ENCODE peak calls at places on chromosome 9, in ten cellular contexts. One of them, this sample, is unnamed.

GRCh38 chr9:112719696-112720095 is 1.8 kb upstream of the INIP start:
- DNase-seq in body of pancreas: no peak
- DNase-seq in amniotic epithelial cell: no peak
- DNase-seq in GM23248: peak
- DNase-seq in foreskin fibroblast: peak
- DNase-seq in H9: no peak
- DNase-seq in stimulated activated CD4-positive, alpha-beta T cell treated with anti-CD3 and anti-CD28 coated beads, Interleukin-15, amount 100 ng/mL, for 24 hours: no peak
- DNase-seq in substantia nigra: no peak
- DNase-seq in activated CD4-positive, alpha-beta T cell treated with anti-CD3 and anti-CD28 coated beads for 4 hours: no peak
- DNase-seq in SW480: no peak
- DNase-seq in this sample: no peak

GRCh38 chr9:124792976-124793594 is 16.2 kb downstream of the OLFML2A start:
- DNase-seq in SW480: no peak
- DNase-seq in activated CD4-positive, alpha-beta T cell treated with anti-CD3 and anti-CD28 coated beads for 4 hours: no peak
- DNase-seq in GM23248: peak
- DNase-seq in stimulated activated CD4-positive, alpha-beta T cell treated with anti-CD3 and anti-CD28 coated beads, Interleukin-15, amount 100 ng/mL, for 24 hours: no peak
- DNase-seq in body of pancreas: no peak
- DNase-seq in substantia nigra: no peak
- DNase-seq in foreskin fibroblast: peak
- DNase-seq in H9: no peak
- DNase-seq in amniotic epithelial cell: peak
- DNase-seq in this sample: no peak

GRCh38 chr9:4315582-4316215 is 15.8 kb upstream of the GLIS3 start:
- DNase-seq in body of pancreas: peak
- DNase-seq in stimulated activated CD4-positive, alpha-beta T cell treated with anti-CD3 and anti-CD28 coated beads, Interleukin-15, amount 100 ng/mL, for 24 hours: peak
- DNase-seq in amniotic epithelial cell: peak
- DNase-seq in foreskin fibroblast: peak
- DNase-seq in SW480: peak
- DNase-seq in activated CD4-positive, alpha-beta T cell treated with anti-CD3 and anti-CD28 coated beads for 4 hours: peak
- DNase-seq in substantia nigra: peak
- DNase-seq in H9: peak
- DNase-seq in GM23248: peak
- DNase-seq in this sample: peak

GRCh38 chr9:122370869-122371467 is at the start of gene PTGS1:
- DNase-seq in amniotic epithelial cell: no peak
- DNase-seq in GM23248: peak
- DNase-seq in SW480: peak
- DNase-seq in substantia nigra: peak
- DNase-seq in stimulated activated CD4-positive, alpha-beta T cell treated with anti-CD3 and anti-CD28 coated beads, Interleukin-15, amount 100 ng/mL, for 24 hours: peak
- DNase-seq in foreskin fibroblast: peak
- DNase-seq in H9: peak
- DNase-seq in activated CD4-positive, alpha-beta T cell treated with anti-CD3 and anti-CD28 coated beads for 4 hours: no peak
- DNase-seq in body of pancreas: no peak
- DNase-seq in this sample: no peak

GRCh38 chr9:109910616-109911568 is 130.9 kb downstream of the PALM2AKAP2 start:
- DNase-seq in foreskin fibroblast: peak
- DNase-seq in SW480: peak
- DNase-seq in H9: no peak
- DNase-seq in GM23248: peak
- DNase-seq in substantia nigra: no peak
- DNase-seq in amniotic epithelial cell: peak
- DNase-seq in activated CD4-positive, alpha-beta T cell treated with anti-CD3 and anti-CD28 coated beads for 4 hours: no peak
- DNase-seq in body of pancreas: no peak
- DNase-seq in stimulated activated CD4-positive, alpha-beta T cell treated with anti-CD3 and anti-CD28 coated beads, Interleukin-15, amount 100 ng/mL, for 24 hours: no peak
- DNase-seq in this sample: no peak

GRCh38 chr9:70218767-70219166 is 40.0 kb upstream of the SMC5 start:
- DNase-seq in SW480: no peak
- DNase-seq in activated CD4-positive, alpha-beta T cell treated with anti-CD3 and anti-CD28 coated beads for 4 hours: no peak
- DNase-seq in substantia nigra: no peak
- DNase-seq in H9: no peak
- DNase-seq in body of pancreas: no peak
- DNase-seq in amniotic epithelial cell: no peak
- DNase-seq in foreskin fibroblast: peak
- DNase-seq in stimulated activated CD4-positive, alpha-beta T cell treated with anti-CD3 and anti-CD28 coated beads, Interleukin-15, amount 100 ng/mL, for 24 hours: no peak
- DNase-seq in GM23248: peak
- DNase-seq in this sample: no peak

GRCh38 chr9:89364664-89365531 is 46.6 kb downstream of the SECISBP2 start:
- DNase-seq in body of pancreas: no peak
- DNase-seq in activated CD4-positive, alpha-beta T cell treated with anti-CD3 and anti-CD28 coated beads for 4 hours: no peak
- DNase-seq in amniotic epithelial cell: no peak
- DNase-seq in SW480: no peak
- DNase-seq in substantia nigra: no peak
- DNase-seq in GM23248: no peak
- DNase-seq in H9: no peak
- DNase-seq in stimulated activated CD4-positive, alpha-beta T cell treated with anti-CD3 and anti-CD28 coated beads, Interleukin-15, amount 100 ng/mL, for 24 hours: no peak
- DNase-seq in foreskin fibroblast: peak
- DNase-seq in this sample: no peak

GRCh38 chr9:101387871-101388506 is 3.2 kb upstream of the BAAT start:
- DNase-seq in stimulated activated CD4-positive, alpha-beta T cell treated with anti-CD3 and anti-CD28 coated beads, Interleukin-15, amount 100 ng/mL, for 24 hours: no peak
- DNase-seq in substantia nigra: no peak
- DNase-seq in amniotic epithelial cell: peak
- DNase-seq in foreskin fibroblast: peak
- DNase-seq in H9: no peak
- DNase-seq in SW480: peak
- DNase-seq in activated CD4-positive, alpha-beta T cell treated with anti-CD3 and anti-CD28 coated beads for 4 hours: peak
- DNase-seq in body of pancreas: no peak
- DNase-seq in GM23248: peak
- DNase-seq in this sample: no peak

GRCh38 chr9:126860077-126860756 is at the start of gene ZBTB34:
- DNase-seq in GM23248: peak
- DNase-seq in stimulated activated CD4-positive, alpha-beta T cell treated with anti-CD3 and anti-CD28 coated beads, Interleukin-15, amount 100 ng/mL, for 24 hours: peak
- DNase-seq in H9: peak
- DNase-seq in substantia nigra: peak
- DNase-seq in SW480: peak
- DNase-seq in activated CD4-positive, alpha-beta T cell treated with anti-CD3 and anti-CD28 coated beads for 4 hours: peak
- DNase-seq in amniotic epithelial cell: peak
- DNase-seq in foreskin fibroblast: peak
- DNase-seq in body of pancreas: peak
- DNase-seq in this sample: peak

GRCh38 chr9:131679261-131680020 is 60.4 kb downstream of the RAPGEF1 start:
- DNase-seq in GM23248: peak
- DNase-seq in H9: no peak
- DNase-seq in substantia nigra: no peak
- DNase-seq in body of pancreas: no peak
- DNase-seq in amniotic epithelial cell: no peak
- DNase-seq in foreskin fibroblast: peak
- DNase-seq in SW480: no peak
- DNase-seq in activated CD4-positive, alpha-beta T cell treated with anti-CD3 and anti-CD28 coated beads for 4 hours: no peak
- DNase-seq in stimulated activated CD4-positive, alpha-beta T cell treated with anti-CD3 and anti-CD28 coated beads, Interleukin-15, amount 100 ng/mL, for 24 hours: no peak
- DNase-seq in this sample: no peak

GRCh38 chr9:5326893-5327548 is 12.7 kb downstream of the RLN1 start:
- DNase-seq in H9: peak
- DNase-seq in GM23248: no peak
- DNase-seq in body of pancreas: peak
- DNase-seq in substantia nigra: no peak
- DNase-seq in amniotic epithelial cell: peak
- DNase-seq in stimulated activated CD4-positive, alpha-beta T cell treated with anti-CD3 and anti-CD28 coated beads, Interleukin-15, amount 100 ng/mL, for 24 hours: peak
- DNase-seq in activated CD4-positive, alpha-beta T cell treated with anti-CD3 and anti-CD28 coated beads for 4 hours: no peak
- DNase-seq in SW480: no peak
- DNase-seq in foreskin fibroblast: peak
- DNase-seq in this sample: peak

GRCh38 chr9:137385061-137385655 is 37.8 kb downstream of the EXD3 start:
- DNase-seq in substantia nigra: no peak
- DNase-seq in SW480: no peak
- DNase-seq in foreskin fibroblast: no peak
- DNase-seq in stimulated activated CD4-positive, alpha-beta T cell treated with anti-CD3 and anti-CD28 coated beads, Interleukin-15, amount 100 ng/mL, for 24 hours: no peak
- DNase-seq in H9: no peak
- DNase-seq in activated CD4-positive, alpha-beta T cell treated with anti-CD3 and anti-CD28 coated beads for 4 hours: no peak
- DNase-seq in amniotic epithelial cell: no peak
- DNase-seq in body of pancreas: no peak
- DNase-seq in GM23248: no peak
- DNase-seq in this sample: no peak

GRCh38 chr9:95966303-95966702 is 90.8 kb downstream of the ERCC6L2 start:
- DNase-seq in stimulated activated CD4-positive, alpha-beta T cell treated with anti-CD3 and anti-CD28 coated beads, Interleukin-15, amount 100 ng/mL, for 24 hours: no peak
- DNase-seq in amniotic epithelial cell: no peak
- DNase-seq in body of pancreas: no peak
- DNase-seq in foreskin fibroblast: no peak
- DNase-seq in GM23248: no peak
- DNase-seq in substantia nigra: no peak
- DNase-seq in H9: no peak
- DNase-seq in activated CD4-positive, alpha-beta T cell treated with anti-CD3 and anti-CD28 coated beads for 4 hours: no peak
- DNase-seq in SW480: no peak
- DNase-seq in this sample: no peak

GRCh38 chr9:128276574-128277270 is 646 bp downstream of the SWI5 start:
- DNase-seq in H9: peak
- DNase-seq in body of pancreas: peak
- DNase-seq in SW480: peak
- DNase-seq in substantia nigra: peak
- DNase-seq in amniotic epithelial cell: peak
- DNase-seq in stimulated activated CD4-positive, alpha-beta T cell treated with anti-CD3 and anti-CD28 coated beads, Interleukin-15, amount 100 ng/mL, for 24 hours: peak
- DNase-seq in foreskin fibroblast: peak
- DNase-seq in activated CD4-positive, alpha-beta T cell treated with anti-CD3 and anti-CD28 coated beads for 4 hours: no peak
- DNase-seq in GM23248: peak
- DNase-seq in this sample: no peak

GRCh38 chr9:134960701-134961181 is 43.0 kb upstream of the FCN1 start:
- DNase-seq in foreskin fibroblast: no peak
- DNase-seq in amniotic epithelial cell: no peak
- DNase-seq in H9: no peak
- DNase-seq in SW480: no peak
- DNase-seq in substantia nigra: no peak
- DNase-seq in stimulated activated CD4-positive, alpha-beta T cell treated with anti-CD3 and anti-CD28 coated beads, Interleukin-15, amount 100 ng/mL, for 24 hours: no peak
- DNase-seq in GM23248: no peak
- DNase-seq in activated CD4-positive, alpha-beta T cell treated with anti-CD3 and anti-CD28 coated beads for 4 hours: no peak
- DNase-seq in body of pancreas: no peak
- DNase-seq in this sample: no peak

GRCh38 chr9:81108821-81109220 is 580.5 kb downstream of the TLE1 start:
- DNase-seq in H9: no peak
- DNase-seq in body of pancreas: no peak
- DNase-seq in substantia nigra: no peak
- DNase-seq in activated CD4-positive, alpha-beta T cell treated with anti-CD3 and anti-CD28 coated beads for 4 hours: no peak
- DNase-seq in stimulated activated CD4-positive, alpha-beta T cell treated with anti-CD3 and anti-CD28 coated beads, Interleukin-15, amount 100 ng/mL, for 24 hours: no peak
- DNase-seq in foreskin fibroblast: peak
- DNase-seq in SW480: no peak
- DNase-seq in amniotic epithelial cell: no peak
- DNase-seq in GM23248: no peak
- DNase-seq in this sample: no peak

GRCh38 chr9:91945277-91946074 is 4.6 kb downstream of the ROR2 start:
- DNase-seq in SW480: peak
- DNase-seq in foreskin fibroblast: peak
- DNase-seq in amniotic epithelial cell: peak
- DNase-seq in body of pancreas: peak
- DNase-seq in activated CD4-positive, alpha-beta T cell treated with anti-CD3 and anti-CD28 coated beads for 4 hours: no peak
- DNase-seq in stimulated activated CD4-positive, alpha-beta T cell treated with anti-CD3 and anti-CD28 coated beads, Interleukin-15, amount 100 ng/mL, for 24 hours: no peak
- DNase-seq in H9: no peak
- DNase-seq in GM23248: peak
- DNase-seq in substantia nigra: no peak
- DNase-seq in this sample: no peak

GRCh38 chr9:121358747-121359146 is 11.3 kb downstream of the STOM start:
- DNase-seq in GM23248: no peak
- DNase-seq in stimulated activated CD4-positive, alpha-beta T cell treated with anti-CD3 and anti-CD28 coated beads, Interleukin-15, amount 100 ng/mL, for 24 hours: no peak
- DNase-seq in substantia nigra: no peak
- DNase-seq in amniotic epithelial cell: no peak
- DNase-seq in foreskin fibroblast: no peak
- DNase-seq in activated CD4-positive, alpha-beta T cell treated with anti-CD3 and anti-CD28 coated beads for 4 hours: no peak
- DNase-seq in body of pancreas: no peak
- DNase-seq in H9: no peak
- DNase-seq in SW480: no peak
- DNase-seq in this sample: no peak

GRCh38 chr9:99162759-99163364 is 57.9 kb downstream of the TGFBR1 start:
- DNase-seq in H9: no peak
- DNase-seq in activated CD4-positive, alpha-beta T cell treated with anti-CD3 and anti-CD28 coated beads for 4 hours: no peak
- DNase-seq in GM23248: peak
- DNase-seq in SW480: peak
- DNase-seq in amniotic epithelial cell: peak
- DNase-seq in substantia nigra: no peak
- DNase-seq in stimulated activated CD4-positive, alpha-beta T cell treated with anti-CD3 and anti-CD28 coated beads, Interleukin-15, amount 100 ng/mL, for 24 hours: no peak
- DNase-seq in foreskin fibroblast: peak
- DNase-seq in body of pancreas: no peak
- DNase-seq in this sample: no peak

GRCh38 chr9:13993482-13994267 is 320.3 kb downstream of the NFIB start:
- DNase-seq in stimulated activated CD4-positive, alpha-beta T cell treated with anti-CD3 and anti-CD28 coated beads, Interleukin-15, amount 100 ng/mL, for 24 hours: no peak
- DNase-seq in body of pancreas: no peak
- DNase-seq in H9: no peak
- DNase-seq in foreskin fibroblast: no peak
- DNase-seq in amniotic epithelial cell: no peak
- DNase-seq in substantia nigra: no peak
- DNase-seq in GM23248: no peak
- DNase-seq in SW480: no peak
- DNase-seq in activated CD4-positive, alpha-beta T cell treated with anti-CD3 and anti-CD28 coated beads for 4 hours: no peak
- DNase-seq in this sample: no peak

GRCh38 chr9:114905160-114905940 is 25.0 kb downstream of the TNFSF8 start:
- DNase-seq in foreskin fibroblast: peak
- DNase-seq in stimulated activated CD4-positive, alpha-beta T cell treated with anti-CD3 and anti-CD28 coated beads, Interleukin-15, amount 100 ng/mL, for 24 hours: no peak
- DNase-seq in substantia nigra: no peak
- DNase-seq in activated CD4-positive, alpha-beta T cell treated with anti-CD3 and anti-CD28 coated beads for 4 hours: no peak
- DNase-seq in SW480: no peak
- DNase-seq in H9: no peak
- DNase-seq in GM23248: no peak
- DNase-seq in amniotic epithelial cell: no peak
- DNase-seq in body of pancreas: no peak
- DNase-seq in this sample: no peak

GRCh38 chr9:23851024-23851629 is 25.1 kb upstream of the ELAVL2 start:
- DNase-seq in activated CD4-positive, alpha-beta T cell treated with anti-CD3 and anti-CD28 coated beads for 4 hours: no peak
- DNase-seq in H9: peak
- DNase-seq in body of pancreas: no peak
- DNase-seq in substantia nigra: peak
- DNase-seq in foreskin fibroblast: no peak
- DNase-seq in amniotic epithelial cell: no peak
- DNase-seq in SW480: no peak
- DNase-seq in stimulated activated CD4-positive, alpha-beta T cell treated with anti-CD3 and anti-CD28 coated beads, Interleukin-15, amount 100 ng/mL, for 24 hours: peak
- DNase-seq in GM23248: peak
- DNase-seq in this sample: no peak

GRCh38 chr9:123486431-123486830 is 130.4 kb downstream of the CRB2 start:
- DNase-seq in substantia nigra: no peak
- DNase-seq in H9: no peak
- DNase-seq in amniotic epithelial cell: no peak
- DNase-seq in activated CD4-positive, alpha-beta T cell treated with anti-CD3 and anti-CD28 coated beads for 4 hours: no peak
- DNase-seq in stimulated activated CD4-positive, alpha-beta T cell treated with anti-CD3 and anti-CD28 coated beads, Interleukin-15, amount 100 ng/mL, for 24 hours: no peak
- DNase-seq in body of pancreas: no peak
- DNase-seq in SW480: no peak
- DNase-seq in foreskin fibroblast: no peak
- DNase-seq in GM23248: no peak
- DNase-seq in this sample: no peak

GRCh38 chr9:36798350-36799065 is 225.8 kb downstream of the MELK start:
- DNase-seq in substantia nigra: peak
- DNase-seq in GM23248: no peak
- DNase-seq in stimulated activated CD4-positive, alpha-beta T cell treated with anti-CD3 and anti-CD28 coated beads, Interleukin-15, amount 100 ng/mL, for 24 hours: no peak
- DNase-seq in body of pancreas: no peak
- DNase-seq in SW480: peak
- DNase-seq in foreskin fibroblast: no peak
- DNase-seq in activated CD4-positive, alpha-beta T cell treated with anti-CD3 and anti-CD28 coated beads for 4 hours: no peak
- DNase-seq in H9: no peak
- DNase-seq in amniotic epithelial cell: no peak
- DNase-seq in this sample: no peak

GRCh38 chr9:34010979-34011378 is 37.7 kb downstream of the UBAP2 start:
- DNase-seq in SW480: no peak
- DNase-seq in body of pancreas: no peak
- DNase-seq in substantia nigra: no peak
- DNase-seq in H9: no peak
- DNase-seq in foreskin fibroblast: peak
- DNase-seq in amniotic epithelial cell: peak
- DNase-seq in activated CD4-positive, alpha-beta T cell treated with anti-CD3 and anti-CD28 coated beads for 4 hours: peak
- DNase-seq in GM23248: peak
- DNase-seq in stimulated activated CD4-positive, alpha-beta T cell treated with anti-CD3 and anti-CD28 coated beads, Interleukin-15, amount 100 ng/mL, for 24 hours: no peak
- DNase-seq in this sample: no peak

GRCh38 chr9:69645488-69645887 is 26.7 kb downstream of the APBA1 start:
- DNase-seq in activated CD4-positive, alpha-beta T cell treated with anti-CD3 and anti-CD28 coated beads for 4 hours: no peak
- DNase-seq in H9: peak
- DNase-seq in substantia nigra: peak
- DNase-seq in GM23248: no peak
- DNase-seq in amniotic epithelial cell: no peak
- DNase-seq in stimulated activated CD4-positive, alpha-beta T cell treated with anti-CD3 and anti-CD28 coated beads, Interleukin-15, amount 100 ng/mL, for 24 hours: no peak
- DNase-seq in foreskin fibroblast: no peak
- DNase-seq in SW480: no peak
- DNase-seq in body of pancreas: peak
- DNase-seq in this sample: no peak

This sample was measured in activated T-helper 1 cell treated with anti-CD3 and anti-CD28 coated beads, Interleukin-12 subunit alpha, Interleukin-12 subunit beta, Interleukin-2, Interleukin-4 antibody, amounts not matched to agents 30 ng/mL and 10 ng/mL and 1 ng/mL, durations not matched to agents 14 hours and 24 hours and 36 hours.